ENCODE peak calls at places on chromosomes 13 and 19, in ten cellular contexts. One of them, this sample, is unnamed.

GRCh38 chr19:1068111-1069001 is 1.4 kb downstream of the ARHGAP45 start:
- DNase-seq in right atrium auricular region: no peak
- DNase-seq in ovary: no peak
- DNase-seq in astrocyte of the spinal cord: no peak
- DNase-seq in AG09319: no peak
- DNase-seq in cardiac muscle cell: no peak
- DNase-seq in heart left ventricle: peak
- DNase-seq in gastrocnemius medialis: no peak
- DNase-seq in choroid plexus epithelial cell: no peak
- DNase-seq in tibial artery: no peak
- DNase-seq in this sample: peak

GRCh38 chr19:13396256-13397080 is 109.8 kb downstream of the CACNA1A start:
- DNase-seq in right atrium auricular region: no peak
- DNase-seq in ovary: peak
- DNase-seq in astrocyte of the spinal cord: peak
- DNase-seq in AG09319: peak
- DNase-seq in cardiac muscle cell: peak
- DNase-seq in heart left ventricle: peak
- DNase-seq in gastrocnemius medialis: peak
- DNase-seq in choroid plexus epithelial cell: peak
- DNase-seq in tibial artery: peak
- DNase-seq in this sample: no peak

GRCh38 chr19:33689138-33689746 is 67.5 kb downstream of the CHST8 start:
- DNase-seq in right atrium auricular region: no peak
- DNase-seq in ovary: no peak
- DNase-seq in astrocyte of the spinal cord: no peak
- DNase-seq in AG09319: no peak
- DNase-seq in cardiac muscle cell: no peak
- DNase-seq in heart left ventricle: no peak
- DNase-seq in gastrocnemius medialis: no peak
- DNase-seq in choroid plexus epithelial cell: no peak
- DNase-seq in tibial artery: peak
- DNase-seq in this sample: no peak

GRCh38 chr13:46622918-46623256 is 69.9 kb downstream of the LRCH1 start:
- DNase-seq in right atrium auricular region: no peak
- DNase-seq in ovary: peak
- DNase-seq in astrocyte of the spinal cord: peak
- DNase-seq in AG09319: peak
- DNase-seq in cardiac muscle cell: no peak
- DNase-seq in heart left ventricle: peak
- DNase-seq in gastrocnemius medialis: peak
- DNase-seq in choroid plexus epithelial cell: peak
- DNase-seq in tibial artery: peak
- DNase-seq in this sample: no peak

GRCh38 chr19:20238025-20238623 is 71.1 kb downstream of the ZNF486 start:
- DNase-seq in right atrium auricular region: peak
- DNase-seq in ovary: peak
- DNase-seq in astrocyte of the spinal cord: peak
- DNase-seq in AG09319: peak
- DNase-seq in cardiac muscle cell: peak
- DNase-seq in heart left ventricle: peak
- DNase-seq in gastrocnemius medialis: peak
- DNase-seq in choroid plexus epithelial cell: peak
- DNase-seq in tibial artery: peak
- DNase-seq in this sample: peak

GRCh38 chr13:44107357-44108121 is 227.8 kb downstream of the LACC1 start:
- DNase-seq in right atrium auricular region: no peak
- DNase-seq in ovary: no peak
- DNase-seq in astrocyte of the spinal cord: no peak
- DNase-seq in AG09319: no peak
- DNase-seq in cardiac muscle cell: no peak
- DNase-seq in heart left ventricle: no peak
- DNase-seq in gastrocnemius medialis: no peak
- DNase-seq in choroid plexus epithelial cell: no peak
- DNase-seq in tibial artery: no peak
- DNase-seq in this sample: no peak

GRCh38 chr13:44437356-44438233 is 64.0 kb downstream of the SERP2 start:
- DNase-seq in right atrium auricular region: no peak
- DNase-seq in ovary: no peak
- DNase-seq in astrocyte of the spinal cord: peak
- DNase-seq in AG09319: no peak
- DNase-seq in cardiac muscle cell: peak
- DNase-seq in heart left ventricle: no peak
- DNase-seq in gastrocnemius medialis: no peak
- DNase-seq in choroid plexus epithelial cell: peak
- DNase-seq in tibial artery: no peak
- DNase-seq in this sample: no peak

GRCh38 chr13:46012404-46012803 is 40.1 kb downstream of the ZC3H13 start:
- DNase-seq in right atrium auricular region: no peak
- DNase-seq in ovary: no peak
- DNase-seq in astrocyte of the spinal cord: no peak
- DNase-seq in AG09319: no peak
- DNase-seq in cardiac muscle cell: no peak
- DNase-seq in heart left ventricle: no peak
- DNase-seq in gastrocnemius medialis: no peak
- DNase-seq in choroid plexus epithelial cell: no peak
- DNase-seq in tibial artery: no peak
- DNase-seq in this sample: no peak

GRCh38 chr19:53657330-53657729 is 25.5 kb downstream of the DPRX start:
- DNase-seq in right atrium auricular region: no peak
- DNase-seq in ovary: no peak
- DNase-seq in astrocyte of the spinal cord: no peak
- DNase-seq in AG09319: no peak
- DNase-seq in cardiac muscle cell: no peak
- DNase-seq in heart left ventricle: no peak
- DNase-seq in gastrocnemius medialis: no peak
- DNase-seq in choroid plexus epithelial cell: no peak
- DNase-seq in tibial artery: no peak
- DNase-seq in this sample: no peak

GRCh38 chr19:53657778-53658177 is 26.0 kb downstream of the DPRX start:
- DNase-seq in right atrium auricular region: no peak
- DNase-seq in ovary: no peak
- DNase-seq in astrocyte of the spinal cord: no peak
- DNase-seq in AG09319: no peak
- DNase-seq in cardiac muscle cell: no peak
- DNase-seq in heart left ventricle: no peak
- DNase-seq in gastrocnemius medialis: no peak
- DNase-seq in choroid plexus epithelial cell: no peak
- DNase-seq in tibial artery: no peak
- DNase-seq in this sample: no peak

GRCh38 chr19:53660584-53660983 is 28.8 kb downstream of the DPRX start:
- DNase-seq in right atrium auricular region: no peak
- DNase-seq in ovary: no peak
- DNase-seq in astrocyte of the spinal cord: no peak
- DNase-seq in AG09319: no peak
- DNase-seq in cardiac muscle cell: no peak
- DNase-seq in heart left ventricle: no peak
- DNase-seq in gastrocnemius medialis: no peak
- DNase-seq in choroid plexus epithelial cell: no peak
- DNase-seq in tibial artery: no peak
- DNase-seq in this sample: no peak

GRCh38 chr19:53662209-53662608 is 30.4 kb downstream of the DPRX start:
- DNase-seq in right atrium auricular region: no peak
- DNase-seq in ovary: no peak
- DNase-seq in astrocyte of the spinal cord: no peak
- DNase-seq in AG09319: no peak
- DNase-seq in cardiac muscle cell: no peak
- DNase-seq in heart left ventricle: no peak
- DNase-seq in gastrocnemius medialis: no peak
- DNase-seq in choroid plexus epithelial cell: no peak
- DNase-seq in tibial artery: no peak
- DNase-seq in this sample: no peak

DNA sequence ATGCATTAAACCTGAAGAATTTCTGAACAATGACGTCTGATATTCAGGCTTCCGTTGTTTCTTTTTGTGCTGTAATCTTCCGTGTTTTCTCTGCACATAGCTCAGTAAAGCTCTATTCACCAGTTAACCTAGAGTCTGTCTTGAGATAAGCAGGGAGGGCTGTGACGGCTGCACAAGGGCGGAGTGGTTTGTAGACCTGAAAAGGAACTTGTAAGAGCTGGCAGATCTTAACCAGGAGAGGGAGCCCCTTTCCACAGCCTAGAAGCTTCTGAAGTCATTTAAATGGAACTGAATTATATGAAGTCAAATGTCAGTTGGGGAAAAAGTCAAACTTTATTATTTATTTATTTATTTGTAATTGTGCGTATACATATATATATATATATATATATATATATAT is 27.5 kb downstream of the DPRX start:
- DNase-seq in right atrium auricular region: no peak
- DNase-seq in ovary: no peak
- DNase-seq in astrocyte of the spinal cord: no peak
- DNase-seq in AG09319: no peak
- DNase-seq in cardiac muscle cell: peak
- DNase-seq in heart left ventricle: peak
- DNase-seq in gastrocnemius medialis: no peak
- DNase-seq in choroid plexus epithelial cell: peak
- DNase-seq in tibial artery: no peak
- DNase-seq in this sample: no peak
- TF ChIP-seq CTCF in right atrium auricular region: peak
- TF ChIP-seq CTCF in ovary: no peak
- TF ChIP-seq CTCF in astrocyte of the spinal cord: no peak
- TF ChIP-seq CTCF in AG09319: no peak
- TF ChIP-seq CTCF in cardiac muscle cell: no peak
- TF ChIP-seq CTCF in heart left ventricle: peak
- TF ChIP-seq CTCF in gastrocnemius medialis: peak
- TF ChIP-seq CTCF in choroid plexus epithelial cell: peak
- TF ChIP-seq CTCF in tibial artery: no peak
- TF ChIP-seq CTCF in this sample: no peak

DNA sequence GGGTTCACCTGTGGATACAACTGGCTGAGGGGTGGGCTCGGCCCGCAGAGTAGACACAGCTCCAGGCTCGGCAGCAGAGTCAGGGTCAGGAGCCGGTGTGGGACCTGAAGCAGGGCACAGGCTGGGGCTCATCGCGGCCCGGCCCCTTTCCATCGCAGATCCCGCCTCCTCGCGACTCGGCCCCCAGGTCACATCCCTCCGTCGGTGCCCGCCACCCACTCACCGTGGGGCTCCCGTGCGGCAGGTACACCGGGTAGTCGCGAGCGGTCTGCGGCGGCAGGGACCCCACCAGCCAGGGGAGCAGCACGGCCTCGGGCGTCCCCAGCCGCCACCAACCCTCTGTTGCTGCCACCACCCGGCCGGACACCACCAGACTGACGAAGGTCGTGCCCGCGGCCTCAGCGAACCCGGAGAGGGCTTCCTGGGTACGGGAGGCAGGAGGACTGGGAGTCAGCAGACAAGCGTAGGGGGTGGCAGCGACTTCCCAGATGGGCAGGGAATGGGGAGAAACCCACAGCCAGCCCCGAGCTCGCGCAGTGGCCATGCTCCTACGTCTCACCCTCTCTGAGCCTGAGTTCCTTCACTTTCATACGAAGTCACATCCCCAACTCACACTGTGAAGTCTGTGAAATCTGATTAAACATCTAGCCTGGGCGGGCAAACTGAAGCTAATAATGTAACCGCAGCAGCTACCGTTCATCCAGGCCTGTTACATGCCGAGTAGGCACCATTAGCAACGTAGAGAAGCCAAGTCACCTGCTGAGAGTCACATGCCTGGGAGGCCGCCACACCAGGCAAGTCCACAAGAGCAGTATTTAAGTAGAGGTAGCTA is 3.7 kb downstream of the FUZ start:
- DNase-seq in right atrium auricular region: peak
- DNase-seq in ovary: peak
- DNase-seq in astrocyte of the spinal cord: peak
- DNase-seq in AG09319: no peak
- DNase-seq in cardiac muscle cell: peak
- DNase-seq in heart left ventricle: peak
- DNase-seq in gastrocnemius medialis: peak
- DNase-seq in choroid plexus epithelial cell: peak
- DNase-seq in tibial artery: peak
- DNase-seq in this sample: peak
- TF ChIP-seq CTCF in right atrium auricular region: peak
- TF ChIP-seq CTCF in ovary: no peak
- TF ChIP-seq CTCF in astrocyte of the spinal cord: no peak
- TF ChIP-seq CTCF in AG09319: no peak
- TF ChIP-seq CTCF in cardiac muscle cell: no peak
- TF ChIP-seq CTCF in heart left ventricle: peak
- TF ChIP-seq CTCF in gastrocnemius medialis: peak
- TF ChIP-seq CTCF in choroid plexus epithelial cell: no peak
- TF ChIP-seq CTCF in tibial artery: no peak
- TF ChIP-seq CTCF in this sample: no peak

DNA sequence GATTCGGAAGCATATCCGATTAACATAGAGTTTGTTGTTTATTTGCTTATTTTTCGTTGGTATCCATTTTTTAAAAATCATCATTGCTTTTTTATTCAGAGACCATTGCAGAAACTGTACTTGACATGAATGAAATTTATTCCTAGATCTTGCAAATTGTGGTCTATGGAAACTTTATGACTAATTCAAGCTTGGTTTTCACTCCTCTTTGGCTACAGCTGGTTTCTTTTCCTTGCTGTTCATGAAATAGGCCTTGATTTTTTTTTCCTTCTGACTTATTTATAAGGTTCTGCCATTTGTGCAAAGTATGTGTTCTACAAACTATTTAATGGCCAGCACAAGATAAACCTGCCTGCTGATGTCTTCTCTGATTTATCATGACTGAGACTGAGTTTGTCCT is 764.1 kb upstream of the SLITRK5 start:
- DNase-seq in right atrium auricular region: no peak
- DNase-seq in ovary: no peak
- DNase-seq in astrocyte of the spinal cord: peak
- DNase-seq in AG09319: no peak
- DNase-seq in cardiac muscle cell: no peak
- DNase-seq in heart left ventricle: no peak
- DNase-seq in gastrocnemius medialis: no peak
- DNase-seq in choroid plexus epithelial cell: peak
- DNase-seq in tibial artery: no peak
- DNase-seq in this sample: no peak
- TF ChIP-seq CTCF in right atrium auricular region: no peak
- TF ChIP-seq CTCF in ovary: no peak
- TF ChIP-seq CTCF in astrocyte of the spinal cord: no peak
- TF ChIP-seq CTCF in AG09319: no peak
- TF ChIP-seq CTCF in cardiac muscle cell: no peak
- TF ChIP-seq CTCF in heart left ventricle: no peak
- TF ChIP-seq CTCF in gastrocnemius medialis: no peak
- TF ChIP-seq CTCF in choroid plexus epithelial cell: no peak
- TF ChIP-seq CTCF in tibial artery: no peak
- TF ChIP-seq CTCF in this sample: no peak

DNA sequence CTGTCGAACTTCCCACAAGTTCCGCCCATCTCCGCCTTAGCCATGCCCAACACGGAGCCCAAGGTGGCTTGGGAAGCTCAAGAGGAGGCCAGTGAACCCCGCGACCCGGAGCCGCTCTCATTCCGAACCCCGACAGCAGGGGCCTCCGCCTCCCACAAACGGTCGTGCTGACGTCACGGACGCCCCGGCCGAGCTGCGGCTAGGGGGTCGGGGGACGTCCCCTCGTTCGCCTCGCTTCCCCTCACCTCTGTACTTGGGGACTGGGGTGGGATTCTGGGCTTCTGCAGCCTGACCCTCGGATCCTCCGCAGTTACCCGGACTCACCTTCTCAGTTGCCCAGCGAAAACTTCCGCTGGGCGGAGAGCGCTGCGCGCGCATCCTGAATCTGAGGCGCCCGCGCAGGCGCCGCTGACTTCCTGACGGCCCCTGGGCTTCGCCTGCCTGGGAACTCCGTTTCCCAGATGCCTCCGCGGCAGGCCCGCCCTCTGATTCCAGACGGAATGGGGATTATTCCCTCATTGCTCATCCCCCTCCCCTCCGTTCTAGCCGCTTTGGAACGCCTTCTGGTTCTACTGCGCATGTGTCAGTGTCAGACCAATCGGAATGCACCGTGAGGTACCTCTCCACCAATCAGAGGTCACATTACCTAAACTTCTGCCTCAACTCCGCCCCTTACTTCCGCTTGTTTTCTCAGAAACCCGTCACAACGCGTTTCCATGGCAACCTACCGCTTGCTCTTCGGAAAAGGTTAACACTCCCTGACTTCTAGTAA is at the start of gene VRK3:
- DNase-seq in right atrium auricular region: peak
- DNase-seq in ovary: peak
- DNase-seq in astrocyte of the spinal cord: peak
- DNase-seq in AG09319: peak
- DNase-seq in cardiac muscle cell: peak
- DNase-seq in heart left ventricle: peak
- DNase-seq in gastrocnemius medialis: peak
- DNase-seq in choroid plexus epithelial cell: peak
- DNase-seq in tibial artery: peak
- DNase-seq in this sample: peak
- TF ChIP-seq CTCF in right atrium auricular region: peak
- TF ChIP-seq CTCF in ovary: no peak
- TF ChIP-seq CTCF in astrocyte of the spinal cord: peak
- TF ChIP-seq CTCF in AG09319: no peak
- TF ChIP-seq CTCF in cardiac muscle cell: peak
- TF ChIP-seq CTCF in heart left ventricle: no peak
- TF ChIP-seq CTCF in gastrocnemius medialis: no peak
- TF ChIP-seq CTCF in choroid plexus epithelial cell: no peak
- TF ChIP-seq CTCF in tibial artery: peak
- TF ChIP-seq CTCF in this sample: peak